ENCODE peak calls at places on chromosome 12, in nine cellular contexts. One of them, this sample, is unnamed.

GRCh38 chr12:1776139-1776975 is 44.0 kb upstream of the LRTM2 start:
- DNase-seq in activated naive CD4-positive, alpha-beta T cell treated with anti-CD3 and anti-CD28 coated beads for 36 hours: no peak
- DNase-seq in ovary: no peak
- DNase-seq in naive B cell: no peak
- DNase-seq in activated T-helper 1 cell treated with anti-CD3 and anti-CD28 coated beads, Interleukin-2, amount 50 U/mL, for 16 hours: no peak
- DNase-seq in T-cell: no peak
- DNase-seq in GDM1: no peak
- DNase-seq in Right ventricle myocardium superior: no peak
- DNase-seq in NCI-H1105: no peak
- DNase-seq in this sample: no peak

GRCh38 chr12:100151769-100152168 is 9.1 kb upstream of the BLTP3B start:
- DNase-seq in activated naive CD4-positive, alpha-beta T cell treated with anti-CD3 and anti-CD28 coated beads for 36 hours: no peak
- DNase-seq in ovary: no peak
- DNase-seq in naive B cell: no peak
- DNase-seq in activated T-helper 1 cell treated with anti-CD3 and anti-CD28 coated beads, Interleukin-2, amount 50 U/mL, for 16 hours: no peak
- DNase-seq in T-cell: no peak
- DNase-seq in GDM1: no peak
- DNase-seq in Right ventricle myocardium superior: no peak
- DNase-seq in NCI-H1105: no peak
- DNase-seq in this sample: no peak

GRCh38 chr12:126667340-126667739 is 1599.6 kb upstream of the TMEM132C start:
- DNase-seq in activated naive CD4-positive, alpha-beta T cell treated with anti-CD3 and anti-CD28 coated beads for 36 hours: no peak
- DNase-seq in ovary: no peak
- DNase-seq in naive B cell: no peak
- DNase-seq in activated T-helper 1 cell treated with anti-CD3 and anti-CD28 coated beads, Interleukin-2, amount 50 U/mL, for 16 hours: no peak
- DNase-seq in T-cell: no peak
- DNase-seq in GDM1: no peak
- DNase-seq in Right ventricle myocardium superior: no peak
- DNase-seq in NCI-H1105: no peak
- DNase-seq in this sample: no peak

GRCh38 chr12:115972241-115972640 is 305.3 kb downstream of the MED13L start:
- DNase-seq in activated naive CD4-positive, alpha-beta T cell treated with anti-CD3 and anti-CD28 coated beads for 36 hours: no peak
- DNase-seq in ovary: no peak
- DNase-seq in naive B cell: no peak
- DNase-seq in activated T-helper 1 cell treated with anti-CD3 and anti-CD28 coated beads, Interleukin-2, amount 50 U/mL, for 16 hours: no peak
- DNase-seq in T-cell: no peak
- DNase-seq in GDM1: no peak
- DNase-seq in Right ventricle myocardium superior: no peak
- DNase-seq in NCI-H1105: no peak
- DNase-seq in this sample: no peak

GRCh38 chr12:82027612-82028011 is 268.5 kb upstream of the PPFIA2 start:
- DNase-seq in activated naive CD4-positive, alpha-beta T cell treated with anti-CD3 and anti-CD28 coated beads for 36 hours: no peak
- DNase-seq in ovary: no peak
- DNase-seq in naive B cell: no peak
- DNase-seq in activated T-helper 1 cell treated with anti-CD3 and anti-CD28 coated beads, Interleukin-2, amount 50 U/mL, for 16 hours: no peak
- DNase-seq in T-cell: no peak
- DNase-seq in GDM1: no peak
- DNase-seq in Right ventricle myocardium superior: no peak
- DNase-seq in NCI-H1105: no peak
- DNase-seq in this sample: no peak

GRCh38 chr12:227286-227915 is 13.4 kb upstream of the SLC6A12 start:
- DNase-seq in activated naive CD4-positive, alpha-beta T cell treated with anti-CD3 and anti-CD28 coated beads for 36 hours: peak
- DNase-seq in ovary: no peak
- DNase-seq in naive B cell: no peak
- DNase-seq in activated T-helper 1 cell treated with anti-CD3 and anti-CD28 coated beads, Interleukin-2, amount 50 U/mL, for 16 hours: no peak
- DNase-seq in T-cell: no peak
- DNase-seq in GDM1: no peak
- DNase-seq in Right ventricle myocardium superior: no peak
- DNase-seq in NCI-H1105: no peak
- DNase-seq in this sample: no peak

GRCh38 chr12:66438601-66439000 is 136.3 kb downstream of the HELB start:
- DNase-seq in activated naive CD4-positive, alpha-beta T cell treated with anti-CD3 and anti-CD28 coated beads for 36 hours: no peak
- DNase-seq in ovary: no peak
- DNase-seq in naive B cell: no peak
- DNase-seq in activated T-helper 1 cell treated with anti-CD3 and anti-CD28 coated beads, Interleukin-2, amount 50 U/mL, for 16 hours: no peak
- DNase-seq in T-cell: no peak
- DNase-seq in GDM1: no peak
- DNase-seq in Right ventricle myocardium superior: no peak
- DNase-seq in NCI-H1105: no peak
- DNase-seq in this sample: no peak

GRCh38 chr12:27521066-27521465 is 2.9 kb upstream of the PPFIBP1 start:
- DNase-seq in activated naive CD4-positive, alpha-beta T cell treated with anti-CD3 and anti-CD28 coated beads for 36 hours: no peak
- DNase-seq in ovary: peak
- DNase-seq in naive B cell: no peak
- DNase-seq in activated T-helper 1 cell treated with anti-CD3 and anti-CD28 coated beads, Interleukin-2, amount 50 U/mL, for 16 hours: no peak
- DNase-seq in T-cell: no peak
- DNase-seq in GDM1: no peak
- DNase-seq in Right ventricle myocardium superior: peak
- DNase-seq in NCI-H1105: no peak
- DNase-seq in this sample: no peak

GRCh38 chr12:51848843-51849735 is 571 bp upstream of the FIGNL2 start:
- DNase-seq in activated naive CD4-positive, alpha-beta T cell treated with anti-CD3 and anti-CD28 coated beads for 36 hours: no peak
- DNase-seq in ovary: no peak
- DNase-seq in naive B cell: no peak
- DNase-seq in activated T-helper 1 cell treated with anti-CD3 and anti-CD28 coated beads, Interleukin-2, amount 50 U/mL, for 16 hours: no peak
- DNase-seq in T-cell: no peak
- DNase-seq in GDM1: no peak
- DNase-seq in Right ventricle myocardium superior: no peak
- DNase-seq in NCI-H1105: no peak
- DNase-seq in this sample: no peak

GRCh38 chr12:121388421-121388981 is 11.4 kb upstream of the RNF34 start:
- DNase-seq in activated naive CD4-positive, alpha-beta T cell treated with anti-CD3 and anti-CD28 coated beads for 36 hours: no peak
- DNase-seq in ovary: no peak
- DNase-seq in naive B cell: no peak
- DNase-seq in activated T-helper 1 cell treated with anti-CD3 and anti-CD28 coated beads, Interleukin-2, amount 50 U/mL, for 16 hours: no peak
- DNase-seq in T-cell: no peak
- DNase-seq in GDM1: no peak
- DNase-seq in Right ventricle myocardium superior: no peak
- DNase-seq in NCI-H1105: no peak
- DNase-seq in this sample: no peak

GRCh38 chr12:98416845-98417244 is 98.5 kb upstream of the TMPO start:
- DNase-seq in activated naive CD4-positive, alpha-beta T cell treated with anti-CD3 and anti-CD28 coated beads for 36 hours: no peak
- DNase-seq in ovary: no peak
- DNase-seq in naive B cell: no peak
- DNase-seq in activated T-helper 1 cell treated with anti-CD3 and anti-CD28 coated beads, Interleukin-2, amount 50 U/mL, for 16 hours: no peak
- DNase-seq in T-cell: no peak
- DNase-seq in GDM1: no peak
- DNase-seq in Right ventricle myocardium superior: no peak
- DNase-seq in NCI-H1105: no peak
- DNase-seq in this sample: no peak

GRCh38 chr12:104686196-104686595 is 229.4 kb downstream of the CHST11 start:
- DNase-seq in activated naive CD4-positive, alpha-beta T cell treated with anti-CD3 and anti-CD28 coated beads for 36 hours: peak
- DNase-seq in ovary: no peak
- DNase-seq in naive B cell: no peak
- DNase-seq in activated T-helper 1 cell treated with anti-CD3 and anti-CD28 coated beads, Interleukin-2, amount 50 U/mL, for 16 hours: no peak
- DNase-seq in T-cell: no peak
- DNase-seq in GDM1: no peak
- DNase-seq in Right ventricle myocardium superior: no peak
- DNase-seq in NCI-H1105: no peak
- DNase-seq in this sample: no peak

GRCh38 chr12:30181334-30181733 is 397.6 kb upstream of the TMTC1 start:
- DNase-seq in activated naive CD4-positive, alpha-beta T cell treated with anti-CD3 and anti-CD28 coated beads for 36 hours: no peak
- DNase-seq in ovary: no peak
- DNase-seq in naive B cell: no peak
- DNase-seq in activated T-helper 1 cell treated with anti-CD3 and anti-CD28 coated beads, Interleukin-2, amount 50 U/mL, for 16 hours: no peak
- DNase-seq in T-cell: no peak
- DNase-seq in GDM1: no peak
- DNase-seq in Right ventricle myocardium superior: no peak
- DNase-seq in NCI-H1105: no peak
- DNase-seq in this sample: no peak

GRCh38 chr12:130640496-130640895 is 75.6 kb downstream of the RIMBP2 start:
- DNase-seq in activated naive CD4-positive, alpha-beta T cell treated with anti-CD3 and anti-CD28 coated beads for 36 hours: no peak
- DNase-seq in ovary: no peak
- DNase-seq in naive B cell: no peak
- DNase-seq in activated T-helper 1 cell treated with anti-CD3 and anti-CD28 coated beads, Interleukin-2, amount 50 U/mL, for 16 hours: no peak
- DNase-seq in T-cell: no peak
- DNase-seq in GDM1: no peak
- DNase-seq in Right ventricle myocardium superior: no peak
- DNase-seq in NCI-H1105: no peak
- DNase-seq in this sample: no peak

GRCh38 chr12:57889541-57889989 is 43.0 kb upstream of the CTDSP2 start:
- DNase-seq in activated naive CD4-positive, alpha-beta T cell treated with anti-CD3 and anti-CD28 coated beads for 36 hours: no peak
- DNase-seq in ovary: peak
- DNase-seq in naive B cell: no peak
- DNase-seq in activated T-helper 1 cell treated with anti-CD3 and anti-CD28 coated beads, Interleukin-2, amount 50 U/mL, for 16 hours: no peak
- DNase-seq in T-cell: no peak
- DNase-seq in GDM1: no peak
- DNase-seq in Right ventricle myocardium superior: peak
- DNase-seq in NCI-H1105: no peak
- DNase-seq in this sample: no peak

GRCh38 chr12:57129311-57130288 is 1.3 kb downstream of the LRP1 start:
- DNase-seq in activated naive CD4-positive, alpha-beta T cell treated with anti-CD3 and anti-CD28 coated beads for 36 hours: no peak
- DNase-seq in ovary: no peak
- DNase-seq in naive B cell: no peak
- DNase-seq in activated T-helper 1 cell treated with anti-CD3 and anti-CD28 coated beads, Interleukin-2, amount 50 U/mL, for 16 hours: no peak
- DNase-seq in T-cell: no peak
- DNase-seq in GDM1: no peak
- DNase-seq in Right ventricle myocardium superior: peak
- DNase-seq in NCI-H1105: no peak
- DNase-seq in this sample: no peak

GRCh38 chr12:24561882-24562760 is 386.8 kb downstream of the BCAT1 start:
- DNase-seq in activated naive CD4-positive, alpha-beta T cell treated with anti-CD3 and anti-CD28 coated beads for 36 hours: peak
- DNase-seq in ovary: peak
- DNase-seq in naive B cell: peak
- DNase-seq in activated T-helper 1 cell treated with anti-CD3 and anti-CD28 coated beads, Interleukin-2, amount 50 U/mL, for 16 hours: no peak
- DNase-seq in T-cell: no peak
- DNase-seq in GDM1: no peak
- DNase-seq in Right ventricle myocardium superior: peak
- DNase-seq in NCI-H1105: peak
- DNase-seq in this sample: peak

GRCh38 chr12:27969901-27970390 is 2.6 kb downstream of the PTHLH start:
- DNase-seq in activated naive CD4-positive, alpha-beta T cell treated with anti-CD3 and anti-CD28 coated beads for 36 hours: peak
- DNase-seq in ovary: peak
- DNase-seq in naive B cell: peak
- DNase-seq in activated T-helper 1 cell treated with anti-CD3 and anti-CD28 coated beads, Interleukin-2, amount 50 U/mL, for 16 hours: no peak
- DNase-seq in T-cell: peak
- DNase-seq in GDM1: no peak
- DNase-seq in Right ventricle myocardium superior: peak
- DNase-seq in NCI-H1105: peak
- DNase-seq in this sample: peak

GRCh38 chr12:131448254-131448795 is 262.6 kb upstream of the SFSWAP start:
- DNase-seq in activated naive CD4-positive, alpha-beta T cell treated with anti-CD3 and anti-CD28 coated beads for 36 hours: no peak
- DNase-seq in ovary: no peak
- DNase-seq in naive B cell: no peak
- DNase-seq in activated T-helper 1 cell treated with anti-CD3 and anti-CD28 coated beads, Interleukin-2, amount 50 U/mL, for 16 hours: no peak
- DNase-seq in T-cell: no peak
- DNase-seq in GDM1: no peak
- DNase-seq in Right ventricle myocardium superior: no peak
- DNase-seq in NCI-H1105: no peak
- DNase-seq in this sample: no peak

GRCh38 chr12:65811968-65812700 is 12.1 kb upstream of the HMGA2 start:
- DNase-seq in activated naive CD4-positive, alpha-beta T cell treated with anti-CD3 and anti-CD28 coated beads for 36 hours: no peak
- DNase-seq in ovary: no peak
- DNase-seq in naive B cell: no peak
- DNase-seq in activated T-helper 1 cell treated with anti-CD3 and anti-CD28 coated beads, Interleukin-2, amount 50 U/mL, for 16 hours: no peak
- DNase-seq in T-cell: no peak
- DNase-seq in GDM1: no peak
- DNase-seq in Right ventricle myocardium superior: no peak
- DNase-seq in NCI-H1105: no peak
- DNase-seq in this sample: no peak

GRCh38 chr12:122870867-122871664 is 24.9 kb downstream of the VPS37B start:
- DNase-seq in activated naive CD4-positive, alpha-beta T cell treated with anti-CD3 and anti-CD28 coated beads for 36 hours: no peak
- DNase-seq in ovary: no peak
- DNase-seq in naive B cell: no peak
- DNase-seq in activated T-helper 1 cell treated with anti-CD3 and anti-CD28 coated beads, Interleukin-2, amount 50 U/mL, for 16 hours: no peak
- DNase-seq in T-cell: no peak
- DNase-seq in GDM1: no peak
- DNase-seq in Right ventricle myocardium superior: peak
- DNase-seq in NCI-H1105: no peak
- DNase-seq in this sample: no peak

This sample was measured in germinal center.